ENCODE peak calls at places on chromosomes 16 and 17, in ten cellular contexts. One of them, this sample, is unnamed.

GRCh38 chr16:89700649-89701424 is 668 bp downstream of the SPATA2L start:
- DNase-seq in neuronal stem cell: no peak
- DNase-seq in lung: no peak
- DNase-seq in GM23248: peak; percentile 82
- DNase-seq in ovary: peak; percentile 67
- DNase-seq in gastrocnemius medialis: no peak
- DNase-seq in adrenal gland: peak; percentile 65
- DNase-seq in sigmoid colon: no peak
- DNase-seq in tibial nerve: no peak
- DNase-seq in spleen: peak; percentile 93
- DNase-seq in this sample: peak; percentile 61

GRCh38 chr17:14294876-14295275 is 6.0 kb upstream of the HS3ST3B1 start:
- DNase-seq in gastrocnemius medialis: no peak
- DNase-seq in tibial nerve: no peak
- DNase-seq in neuronal stem cell: no peak
- DNase-seq in GM23248: no peak
- DNase-seq in lung: peak; percentile 14
- DNase-seq in spleen: no peak
- DNase-seq in adrenal gland: no peak
- DNase-seq in ovary: no peak
- DNase-seq in sigmoid colon: no peak
- DNase-seq in this sample: no peak

GRCh38 chr17:71110326-71110725 is 941.0 kb downstream of the KCNJ2 start:
- DNase-seq in GM23248: no peak
- DNase-seq in neuronal stem cell: no peak
- DNase-seq in tibial nerve: no peak
- DNase-seq in gastrocnemius medialis: no peak
- DNase-seq in spleen: no peak
- DNase-seq in adrenal gland: no peak
- DNase-seq in sigmoid colon: no peak
- DNase-seq in ovary: no peak
- DNase-seq in lung: no peak
- DNase-seq in this sample: no peak

GRCh38 chr17:48127371-48128051 is 19.9 kb downstream of the SNX11 start:
- DNase-seq in neuronal stem cell: no peak
- DNase-seq in GM23248: peak; percentile 54
- DNase-seq in sigmoid colon: no peak
- DNase-seq in adrenal gland: no peak
- DNase-seq in lung: no peak
- DNase-seq in tibial nerve: no peak
- DNase-seq in gastrocnemius medialis: no peak
- DNase-seq in ovary: no peak
- DNase-seq in spleen: no peak
- DNase-seq in this sample: no peak

GRCh38 chr17:71484546-71484945 is 636.3 kb upstream of the SOX9 start:
- DNase-seq in sigmoid colon: no peak
- DNase-seq in neuronal stem cell: no peak
- DNase-seq in adrenal gland: no peak
- DNase-seq in lung: no peak
- DNase-seq in tibial nerve: no peak
- DNase-seq in GM23248: no peak
- DNase-seq in spleen: no peak
- DNase-seq in gastrocnemius medialis: no peak
- DNase-seq in ovary: no peak
- DNase-seq in this sample: no peak

GRCh38 chr16:31216552-31217530 is at the start of gene PYDC1:
- DNase-seq in tibial nerve: no peak
- DNase-seq in neuronal stem cell: no peak
- DNase-seq in gastrocnemius medialis: no peak
- DNase-seq in sigmoid colon: no peak
- DNase-seq in lung: no peak
- DNase-seq in spleen: peak; percentile 82
- DNase-seq in ovary: no peak
- DNase-seq in adrenal gland: no peak
- DNase-seq in GM23248: peak; percentile 20
- DNase-seq in this sample: no peak

GRCh38 chr17:36598951-36599401 is 2.4 kb upstream of the MRM1 start:
- DNase-seq in GM23248: no peak
- DNase-seq in tibial nerve: no peak
- DNase-seq in ovary: no peak
- DNase-seq in adrenal gland: no peak
- DNase-seq in lung: no peak
- DNase-seq in gastrocnemius medialis: no peak
- DNase-seq in neuronal stem cell: no peak
- DNase-seq in sigmoid colon: no peak
- DNase-seq in spleen: no peak
- DNase-seq in this sample: no peak

GRCh38 chr17:67244621-67245072 is 349 bp downstream of the HELZ start:
- DNase-seq in sigmoid colon: no peak
- DNase-seq in gastrocnemius medialis: no peak
- DNase-seq in spleen: peak; percentile 88
- DNase-seq in ovary: peak; percentile 64
- DNase-seq in neuronal stem cell: no peak
- DNase-seq in tibial nerve: no peak
- DNase-seq in adrenal gland: no peak
- DNase-seq in GM23248: no peak
- DNase-seq in lung: no peak
- DNase-seq in this sample: peak; percentile 57

DNA sequence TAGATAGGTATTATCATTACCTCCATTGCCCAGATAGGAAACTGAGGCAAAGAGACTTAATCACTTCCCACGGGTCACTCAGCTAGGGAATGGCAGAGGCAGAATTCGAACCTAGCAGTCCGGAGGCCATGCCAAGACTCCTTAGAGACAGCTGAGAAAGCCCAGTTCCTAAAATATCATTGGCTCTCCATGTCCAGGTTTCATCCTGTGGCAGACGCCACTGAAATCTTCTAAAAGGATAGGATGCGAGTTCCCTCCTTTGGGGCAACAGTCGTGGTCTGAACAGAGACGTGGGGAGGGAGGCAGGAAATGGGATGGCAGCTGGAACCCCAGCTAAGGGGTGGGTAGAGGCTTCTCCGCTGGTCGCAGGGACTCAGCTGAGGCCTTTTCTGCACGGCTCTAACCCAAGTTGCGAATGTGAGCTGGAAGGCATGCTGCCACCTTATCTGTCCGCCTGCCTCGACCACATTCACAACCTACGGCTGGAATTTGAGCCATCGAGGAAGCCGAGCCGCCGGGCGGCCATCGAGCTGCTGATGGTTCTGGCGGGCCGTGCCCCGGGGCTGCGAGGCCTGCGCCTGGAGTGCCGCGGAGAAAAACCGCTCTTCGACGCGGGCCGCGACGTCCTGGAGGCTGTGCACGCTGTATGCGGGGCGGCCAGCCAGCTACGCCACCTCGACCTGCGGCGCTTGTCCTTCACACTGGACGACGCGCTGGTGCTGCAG is 1.9 kb upstream of the HSF4 start:
- DNase-seq in lung: no peak
- DNase-seq in GM23248: no peak
- DNase-seq in ovary: no peak
- DNase-seq in neuronal stem cell: no peak
- DNase-seq in sigmoid colon: no peak
- DNase-seq in adrenal gland: peak; percentile 1
- DNase-seq in gastrocnemius medialis: no peak
- DNase-seq in tibial nerve: no peak
- DNase-seq in spleen: peak; percentile 78
- DNase-seq in this sample: no peak
- H3K4me1 ChIP-seq in lung: peaks cover 38% of the 10 kb centered on the region
- H3K4me1 ChIP-seq in GM23248: no peaks in the 10 kb centered on the region
- H3K4me1 ChIP-seq in ovary: peaks cover 21% of the 10 kb centered on the region
- H3K4me1 ChIP-seq in neuronal stem cell: peaks cover 17% of the 10 kb centered on the region
- H3K4me1 ChIP-seq in sigmoid colon: peaks cover 72% of the 10 kb centered on the region
- H3K4me1 ChIP-seq in adrenal gland: peaks cover 55% of the 10 kb centered on the region
- H3K4me1 ChIP-seq in gastrocnemius medialis: peaks cover 49% of the 10 kb centered on the region
- H3K4me1 ChIP-seq in tibial nerve: no peaks in the 10 kb centered on the region
- H3K4me1 ChIP-seq in spleen: peaks cover 54% of the 10 kb centered on the region
- H3K4me1 ChIP-seq in this sample: peaks cover 38% of the 10 kb centered on the region

DNA sequence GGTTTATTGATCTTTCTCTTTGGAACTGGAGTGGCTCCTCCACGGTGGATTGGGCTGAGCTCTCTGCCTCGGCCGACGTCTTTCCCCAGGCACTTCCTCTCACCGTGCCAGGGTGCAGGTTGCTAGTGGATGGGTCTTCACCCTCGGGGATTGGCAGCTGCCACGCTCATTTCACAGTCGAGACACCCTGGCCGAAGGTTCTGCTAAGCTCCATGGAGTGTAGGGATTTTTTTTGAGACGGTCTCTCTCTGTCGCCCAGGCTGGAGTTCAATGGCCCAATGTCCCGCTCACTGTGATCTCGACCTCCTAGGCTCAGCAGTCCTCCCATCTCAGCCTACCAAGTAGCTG is 280.8 kb downstream of the SEC14L1 start:
- DNase-seq in tibial nerve: no peak
- DNase-seq in sigmoid colon: no peak
- DNase-seq in spleen: no peak
- DNase-seq in lung: no peak
- DNase-seq in ovary: peak; percentile 44
- DNase-seq in GM23248: no peak
- DNase-seq in adrenal gland: no peak
- DNase-seq in gastrocnemius medialis: no peak
- DNase-seq in neuronal stem cell: no peak
- DNase-seq in this sample: no peak
- H3K4me1 ChIP-seq in tibial nerve: no peaks in the 10 kb centered on the region
- H3K4me1 ChIP-seq in sigmoid colon: peaks cover 96% of the 10 kb centered on the region
- H3K4me1 ChIP-seq in spleen: peaks cover 64% of the 10 kb centered on the region
- H3K4me1 ChIP-seq in lung: peaks cover 55% of the 10 kb centered on the region
- H3K4me1 ChIP-seq in ovary: peaks cover 40% of the 10 kb centered on the region
- H3K4me1 ChIP-seq in GM23248: peaks cover 52% of the 10 kb centered on the region
- H3K4me1 ChIP-seq in adrenal gland: peaks cover 74% of the 10 kb centered on the region
- H3K4me1 ChIP-seq in gastrocnemius medialis: peaks cover 70% of the 10 kb centered on the region
- H3K4me1 ChIP-seq in neuronal stem cell: peaks cover 56% of the 10 kb centered on the region
- H3K4me1 ChIP-seq in this sample: peaks cover 70% of the 10 kb centered on the region

GRCh38 chr17:64054304-64054703 is 33.9 kb upstream of the ICAM2 start:
- DNase-seq in sigmoid colon: peak; percentile 42
- DNase-seq in gastrocnemius medialis: no peak
- DNase-seq in GM23248: no peak
- DNase-seq in tibial nerve: no peak
- DNase-seq in neuronal stem cell: no peak
- DNase-seq in ovary: no peak
- DNase-seq in adrenal gland: no peak
- DNase-seq in lung: no peak
- DNase-seq in spleen: no peak
- DNase-seq in this sample: no peak

GRCh38 chr17:64053101-64053500 is 32.7 kb upstream of the ICAM2 start:
- DNase-seq in gastrocnemius medialis: no peak
- DNase-seq in sigmoid colon: peak; percentile 61
- DNase-seq in spleen: no peak
- DNase-seq in neuronal stem cell: no peak
- DNase-seq in GM23248: no peak
- DNase-seq in tibial nerve: no peak
- DNase-seq in adrenal gland: no peak
- DNase-seq in ovary: no peak
- DNase-seq in lung: no peak
- DNase-seq in this sample: no peak

GRCh38 chr17:64056269-64057005 is 36.0 kb upstream of the ICAM2 start:
- DNase-seq in tibial nerve: no peak
- DNase-seq in adrenal gland: no peak
- DNase-seq in spleen: no peak
- DNase-seq in ovary: no peak
- DNase-seq in sigmoid colon: no peak
- DNase-seq in gastrocnemius medialis: no peak
- DNase-seq in GM23248: no peak
- DNase-seq in lung: no peak
- DNase-seq in neuronal stem cell: no peak
- DNase-seq in this sample: no peak

GRCh38 chr17:64057701-64058263 is 37.3 kb upstream of the ICAM2 start:
- DNase-seq in GM23248: no peak
- DNase-seq in ovary: no peak
- DNase-seq in neuronal stem cell: no peak
- DNase-seq in adrenal gland: no peak
- DNase-seq in lung: no peak
- DNase-seq in spleen: no peak
- DNase-seq in gastrocnemius medialis: no peak
- DNase-seq in tibial nerve: no peak
- DNase-seq in sigmoid colon: no peak
- DNase-seq in this sample: no peak

GRCh38 chr17:64055183-64056142 is 35.0 kb upstream of the ICAM2 start:
- DNase-seq in spleen: no peak
- DNase-seq in GM23248: no peak
- DNase-seq in lung: no peak
- DNase-seq in neuronal stem cell: no peak
- DNase-seq in sigmoid colon: peak; percentile 50
- DNase-seq in adrenal gland: no peak
- DNase-seq in ovary: no peak
- DNase-seq in tibial nerve: no peak
- DNase-seq in gastrocnemius medialis: no peak
- DNase-seq in this sample: no peak
- H3K4me1 ChIP-seq in spleen: no peaks in the 10 kb centered on the region
- H3K4me1 ChIP-seq in GM23248: no peaks in the 10 kb centered on the region
- H3K4me1 ChIP-seq in lung: no peaks in the 10 kb centered on the region
- H3K4me1 ChIP-seq in neuronal stem cell: no peaks in the 10 kb centered on the region
- H3K4me1 ChIP-seq in sigmoid colon: no peaks in the 10 kb centered on the region
- H3K4me1 ChIP-seq in adrenal gland: no peaks in the 10 kb centered on the region
- H3K4me1 ChIP-seq in ovary: no peaks in the 10 kb centered on the region
- H3K4me1 ChIP-seq in tibial nerve: no peaks in the 10 kb centered on the region
- H3K4me1 ChIP-seq in gastrocnemius medialis: no peaks in the 10 kb centered on the region
- H3K4me1 ChIP-seq in this sample: no peaks in the 10 kb centered on the region

GRCh38 chr16:51535591-51535990 is 384.5 kb upstream of the SALL1 start:
- DNase-seq in lung: no peak
- DNase-seq in spleen: no peak
- DNase-seq in sigmoid colon: no peak
- DNase-seq in GM23248: no peak
- DNase-seq in ovary: no peak
- DNase-seq in gastrocnemius medialis: no peak
- DNase-seq in adrenal gland: no peak
- DNase-seq in neuronal stem cell: no peak
- DNase-seq in tibial nerve: no peak
- DNase-seq in this sample: no peak

GRCh38 chr16:51542856-51543510 is 391.9 kb upstream of the SALL1 start:
- DNase-seq in neuronal stem cell: peak; percentile 71
- DNase-seq in gastrocnemius medialis: no peak
- DNase-seq in tibial nerve: no peak
- DNase-seq in adrenal gland: no peak
- DNase-seq in ovary: no peak
- DNase-seq in GM23248: no peak
- DNase-seq in sigmoid colon: no peak
- DNase-seq in spleen: no peak
- DNase-seq in lung: no peak
- DNase-seq in this sample: no peak

GRCh38 chr16:51544850-51545467 is 393.9 kb upstream of the SALL1 start:
- DNase-seq in GM23248: no peak
- DNase-seq in ovary: no peak
- DNase-seq in gastrocnemius medialis: no peak
- DNase-seq in spleen: no peak
- DNase-seq in lung: no peak
- DNase-seq in tibial nerve: no peak
- DNase-seq in neuronal stem cell: peak; percentile 48
- DNase-seq in sigmoid colon: no peak
- DNase-seq in adrenal gland: no peak
- DNase-seq in this sample: no peak

GRCh38 chr16:51538707-51539604 is 387.9 kb upstream of the SALL1 start:
- DNase-seq in spleen: no peak
- DNase-seq in sigmoid colon: no peak
- DNase-seq in neuronal stem cell: no peak
- DNase-seq in ovary: no peak
- DNase-seq in gastrocnemius medialis: no peak
- DNase-seq in lung: no peak
- DNase-seq in tibial nerve: no peak
- DNase-seq in adrenal gland: no peak
- DNase-seq in GM23248: peak; percentile 96
- DNase-seq in this sample: no peak

DNA sequence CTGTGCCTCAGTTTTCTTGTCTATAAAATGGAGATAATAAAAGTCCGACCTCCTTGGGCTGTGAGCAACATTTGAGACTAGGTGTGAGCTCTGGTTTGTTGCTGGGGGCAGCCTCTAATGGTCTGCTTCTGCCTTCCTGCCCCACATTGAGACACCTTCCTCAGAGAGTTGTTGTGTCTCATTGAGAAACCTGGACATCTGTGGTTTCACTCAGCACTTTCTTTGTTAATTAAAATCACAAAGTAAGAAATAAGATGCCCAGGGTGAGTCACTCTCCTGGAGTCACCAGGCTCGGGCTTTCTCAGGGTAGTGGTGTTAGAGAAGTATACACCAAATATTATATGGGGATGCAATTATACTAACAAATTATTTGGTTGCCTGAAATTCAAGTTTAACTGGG is 389.2 kb upstream of the SALL1 start:
- DNase-seq in tibial nerve: no peak
- DNase-seq in gastrocnemius medialis: no peak
- DNase-seq in sigmoid colon: no peak
- DNase-seq in adrenal gland: no peak
- DNase-seq in lung: no peak
- DNase-seq in neuronal stem cell: no peak
- DNase-seq in ovary: no peak
- DNase-seq in spleen: no peak
- DNase-seq in GM23248: peak; percentile 74
- DNase-seq in this sample: no peak
- H3K4me1 ChIP-seq in tibial nerve: no peaks in the 10 kb centered on the region
- H3K4me1 ChIP-seq in gastrocnemius medialis: no peaks in the 10 kb centered on the region
- H3K4me1 ChIP-seq in sigmoid colon: no peaks in the 10 kb centered on the region
- H3K4me1 ChIP-seq in adrenal gland: no peaks in the 10 kb centered on the region
- H3K4me1 ChIP-seq in lung: peaks cover 2% of the 10 kb centered on the region
- H3K4me1 ChIP-seq in neuronal stem cell: peaks cover 42% of the 10 kb centered on the region
- H3K4me1 ChIP-seq in ovary: peaks cover 2% of the 10 kb centered on the region
- H3K4me1 ChIP-seq in spleen: no peaks in the 10 kb centered on the region
- H3K4me1 ChIP-seq in GM23248: peaks cover 29% of the 10 kb centered on the region
- H3K4me1 ChIP-seq in this sample: no peaks in the 10 kb centered on the region